ENCODE peak calls at places on chromosomes 2 and 18, in five cellular contexts. N is activated naive CD4-positive, alpha-beta T cell; J is hippocampal formation; H is mesothelial cell of epicardium; E is effector memory CD4-positive, alpha-beta T cell. U is an unnamed sample.

GRCh38 chr18:11673560-11673959 is 15.5 kb upstream of the GNAL start:
- DNase-seq in H (no peak), E (no peak), N (no peak), J (no peak), U (no peak)

GRCh38 chr18:46297621-46298020 is 193.4 kb downstream of the HAUS1 start:
- DNase-seq in E (no peak), N (no peak), H (no peak), J (no peak), U (no peak)

GRCh38 chr2:230758566-230759480 is 46.2 kb downstream of the CAB39 start:
- DNase-seq in N (no peak), J (no peak), H (no peak), E (no peak), U (no peak)

GRCh38 chr2:86305195-86305975 is 32.0 kb downstream of the REEP1 start:
- DNase-seq in E (no peak), H (no peak), N (no peak), J (no peak), U (no peak)

GRCh38 chr2:42771546-42772153 is 7.7 kb upstream of the OXER1 start:
- DNase-seq in H (no peak), N (no peak), E (no peak), J (no peak), U (no peak)

GRCh38 chr2:98736464-98736889 is 5.5 kb upstream of the MGAT4A start:
- DNase-seq in E (no peak), J (no peak), H (no peak), N (no peak), U (no peak)

GRCh38 chr2:44342854-44343253 is 18.4 kb downstream of the PREPL start:
- DNase-seq in J (no peak), N (no peak), E (no peak), H (no peak), U (no peak)

GRCh38 chr2:239316562-239317465 is 84.0 kb downstream of the HDAC4 start:
- DNase-seq in E (no peak), N (no peak), J (peak), H (peak), U (no peak)

GRCh38 chr2:123380536-123380935 is 644.6 kb upstream of the CNTNAP5 start:
- DNase-seq in H (no peak), N (no peak), E (no peak), J (no peak), U (no peak)

GRCh38 chr2:32715391-32715841 is 87.6 kb downstream of the TTC27 start:
- DNase-seq in J (no peak), E (no peak), H (no peak), N (no peak), U (no peak)